ENCODE peak calls at places on chromosome 9, in eight cellular contexts. O is IMR-90; P is CD8-positive, alpha-beta T cell; X is CD14-positive monocyte; S is nephron progenitor cell; L is neural crest cell; Z is left ventricle myocardium inferior; W is coronary artery. A is an unnamed sample.

GRCh38 chr9:136710543-136710942 is 1.8 kb upstream of the DIPK1B start:
- DNase-seq in X (no peak), L (no peak), W (no peak), O (peak), Z (no peak), P (no peak), S (no peak), A (no peak)

GRCh38 chr9:137545123-137545522 is 5.1 kb downstream of the PNPLA7 start:
- DNase-seq in W (no peak), S (no peak), O (peak), L (no peak), X (no peak), Z (no peak), P (no peak), A (no peak)

GRCh38 chr9:35618854-35619799 is 914 bp upstream of the CD72 start:
- DNase-seq in W (no peak), S (no peak), X (peak), L (no peak), O (peak), P (peak), Z (no peak), A (no peak)

GRCh38 chr9:101409079-101409477 is 10.4 kb downstream of the ZNF189 start:
- DNase-seq in L (no peak), X (no peak), Z (no peak), P (no peak), W (no peak), O (peak), S (no peak), A (no peak)

GRCh38 chr9:112752334-112753110 is 2.0 kb downstream of the SNX30 start:
- DNase-seq in O (no peak), Z (no peak), S (no peak), L (no peak), P (no peak), W (no peak), X (no peak), A (no peak)

GRCh38 chr9:121975801-121976277 is 117.3 kb downstream of the TTLL11 start:
- DNase-seq in P (no peak), X (no peak), O (peak), S (no peak), W (no peak), L (no peak), Z (no peak), A (no peak)

GRCh38 chr9:78678901-78679300 is 382.0 kb downstream of the PSAT1 start:
- DNase-seq in O (no peak), X (no peak), L (no peak), S (no peak), W (no peak), P (no peak), Z (no peak), A (no peak)

GRCh38 chr9:18795947-18796705 is 236.9 kb downstream of the SAXO1 start:
- DNase-seq in O (peak), X (no peak), Z (no peak), W (no peak), L (no peak), P (no peak), S (no peak), A (no peak)

GRCh38 chr9:108813951-108814601 is 41.7 kb downstream of the ACTL7B start:
- DNase-seq in P (no peak), O (no peak), X (no peak), Z (no peak), L (no peak), S (no peak), W (no peak), A (no peak)

GRCh38 chr9:86732514-86732913 is 214.8 kb downstream of the GAS1 start:
- DNase-seq in X (no peak), S (no peak), Z (no peak), P (no peak), O (peak), L (no peak), W (no peak), A (no peak)

GRCh38 chr9:29625292-29625731 is 2052.0 kb upstream of the C9orf72 start:
- DNase-seq in Z (no peak), P (no peak), S (no peak), W (no peak), L (no peak), X (no peak), O (no peak), A (no peak)

GRCh38 chr9:78235296-78235770 is 542 bp upstream of the CEP78 start:
- DNase-seq in O (peak), Z (no peak), L (no peak), S (no peak), P (no peak), W (no peak), X (no peak), A (no peak)

GRCh38 chr9:129108083-129108804 is 2.3 kb downstream of the CRAT start:
- DNase-seq in P (no peak), X (no peak), W (no peak), O (no peak), Z (no peak), S (no peak), L (no peak), A (no peak)

GRCh38 chr9:2816476-2817141 is 27.3 kb downstream of the PUM3 start:
- DNase-seq in L (no peak), S (no peak), X (no peak), P (no peak), Z (no peak), O (peak), W (no peak), A (no peak)

GRCh38 chr9:126519660-126520425 is 93.9 kb upstream of the LMX1B start:
- DNase-seq in O (no peak), P (no peak), X (peak), S (no peak), L (no peak), W (no peak), Z (no peak), A (no peak)

GRCh38 chr9:133731876-133732321 is 6.3 kb downstream of the SARDH start:
- DNase-seq in S (peak), O (peak), X (no peak), P (no peak), L (no peak), W (peak), Z (no peak), A (peak)

GRCh38 chr9:91100878-91101450 is 260.8 kb downstream of the AUH start:
- DNase-seq in P (no peak), Z (peak), S (no peak), W (no peak), X (peak), L (no peak), O (peak), A (no peak)

GRCh38 chr9:33329117-33329563 is 38.8 kb downstream of the NFX1 start:
- DNase-seq in P (no peak), Z (no peak), X (no peak), W (peak), L (no peak), S (no peak), O (peak), A (no peak)

GRCh38 chr9:118059520-118060278 is 355.5 kb downstream of the TLR4 start:
- DNase-seq in P (no peak), L (peak), X (no peak), S (peak), O (no peak), W (no peak), Z (no peak), A (peak)

GRCh38 chr9:136539427-136540412 is 6.1 kb downstream of the NOTCH1 start:
- DNase-seq in O (no peak), W (peak), X (peak), P (peak), S (no peak), Z (peak), L (no peak), A (no peak)

GRCh38 chr9:114735732-114736131 is 53.7 kb upstream of the TEX48 start:
- DNase-seq in X (no peak), O (no peak), L (no peak), Z (no peak), S (no peak), W (no peak), P (no peak), A (no peak)

GRCh38 chr9:112348257-112348992 is 15.0 kb upstream of the PTBP3 start:
- DNase-seq in W (peak), X (peak), L (peak), O (peak), Z (peak), P (peak), S (peak), A (peak)

GRCh38 chr9:116450378-116451139 is 236.5 kb upstream of the TRIM32 start:
- DNase-seq in Z (no peak), L (no peak), X (no peak), O (peak), W (no peak), S (no peak), P (no peak), A (no peak)

GRCh38 chr9:124860582-124861341 is 995 bp downstream of the RPL35 start:
- DNase-seq in S (no peak), O (no peak), Z (no peak), L (no peak), W (no peak), X (no peak), P (no peak), A (no peak)

GRCh38 chr9:137456864-137457405 is 2.2 kb downstream of the NSMF start:
- DNase-seq in L (no peak), P (peak), S (no peak), O (no peak), W (no peak), X (peak), Z (no peak), A (no peak)

GRCh38 chr9:91843623-91844111 is 106.4 kb downstream of the ROR2 start:
- DNase-seq in L (no peak), P (no peak), Z (peak), X (no peak), S (peak), O (no peak), W (peak), A (no peak)

GRCh38 chr9:113502427-113503008 is 39.0 kb downstream of the RGS3 start:
- DNase-seq in P (no peak), X (no peak), O (no peak), S (no peak), Z (no peak), W (no peak), L (no peak), A (no peak)

GRCh38 chr9:3001311-3001710 is 157.4 kb upstream of the PUM3 start:
- DNase-seq in S (no peak), X (no peak), W (no peak), P (no peak), Z (no peak), O (no peak), L (no peak), A (no peak)

GRCh38 chr9:127204771-127205470 is 59.7 kb upstream of the GARNL3 start:
- DNase-seq in W (no peak), Z (peak), P (no peak), O (peak), L (no peak), S (no peak), X (no peak), A (no peak)

GRCh38 chr9:110156902-110157301 is 51.1 kb downstream of the C9orf152 start:
- DNase-seq in Z (no peak), S (no peak), W (no peak), L (no peak), X (no peak), P (peak), O (no peak), A (no peak)

GRCh38 chr9:115127191-115127817 is 9.3 kb upstream of the TNC start:
- DNase-seq in S (no peak), O (peak), X (no peak), Z (no peak), W (no peak), L (no peak), P (no peak), A (no peak)

GRCh38 chr9:124496075-124496893 is 10.9 kb downstream of the NR5A1 start:
- DNase-seq in S (peak), W (no peak), Z (no peak), O (no peak), P (no peak), L (no peak), X (no peak), A (no peak)

GRCh38 chr9:91820949-91821880 is 128.8 kb downstream of the ROR2 start:
- DNase-seq in W (no peak), L (no peak), Z (no peak), S (no peak), O (peak), X (no peak), P (no peak), A (no peak)

GRCh38 chr9:106682420-106682819 is 180.5 kb upstream of the ZNF462 start:
- DNase-seq in X (no peak), W (no peak), L (no peak), O (no peak), P (no peak), S (no peak), Z (no peak), A (no peak)

GRCh38 chr9:93575706-93576295 is 583 bp upstream of the PHF2 start:
- DNase-seq in Z (peak), L (no peak), W (peak), X (peak), S (peak), P (peak), O (peak), A (no peak)

GRCh38 chr9:116334581-116335150 is 181.1 kb downstream of the PAPPA start:
- DNase-seq in O (no peak), Z (no peak), X (no peak), L (peak), S (peak), P (no peak), W (no peak), A (no peak)

GRCh38 chr9:129626944-129627297 is 958 bp downstream of the NTMT1 start:
- DNase-seq in L (no peak), X (no peak), W (no peak), S (no peak), Z (no peak), P (no peak), O (peak), A (no peak)

DNA sequence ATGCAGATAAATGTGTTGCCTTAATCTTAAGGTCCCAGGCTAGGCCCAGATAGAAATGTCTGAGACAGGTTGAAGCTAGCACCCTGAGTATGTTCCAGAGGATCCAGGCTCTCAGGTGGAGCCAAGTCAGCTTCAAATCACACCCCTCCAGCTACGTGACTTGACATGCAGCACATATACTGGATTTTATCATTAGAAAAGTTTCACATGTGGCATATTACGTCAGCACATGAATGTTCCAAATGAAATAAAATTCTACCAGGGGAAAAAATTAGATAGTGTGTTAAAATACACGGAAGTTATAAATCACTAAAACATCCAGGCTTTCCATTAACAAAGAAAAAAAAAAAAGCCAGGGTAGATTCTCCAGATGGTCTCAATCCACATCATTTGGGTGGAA is 251.7 kb downstream of the MPDZ start:
- DNase-seq in O (no peak), X (no peak), Z (no peak), P (no peak), S (no peak), W (no peak), L (no peak), A (no peak)
- TF ChIP-seq CTCF in O (no peak), X (no peak), Z (no peak), P (no peak), S (no peak), W (no peak), L (no peak), A (no peak)

DNA sequence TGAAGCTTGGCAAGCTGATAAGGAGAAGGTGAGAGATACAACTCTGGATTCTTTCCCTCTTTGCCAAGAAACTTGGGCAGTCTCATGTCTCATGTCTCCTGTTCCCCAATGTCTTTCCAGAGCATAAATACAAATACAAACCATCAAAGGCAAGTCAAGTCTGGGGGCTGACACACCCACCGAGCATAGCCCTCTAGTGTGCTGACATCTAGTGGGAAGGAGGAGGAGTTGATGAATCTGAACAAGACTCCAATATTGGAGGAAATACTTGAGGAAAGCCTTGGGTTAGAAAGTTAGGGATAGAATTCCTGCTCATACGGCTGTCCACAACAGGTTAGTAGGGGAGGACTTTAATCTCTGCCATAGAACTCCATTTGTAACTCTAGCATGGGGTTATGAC is 8.6 kb downstream of the MLANA start:
- DNase-seq in S (no peak), L (no peak), Z (no peak), O (no peak), W (no peak), X (no peak), P (no peak), A (no peak)
- TF ChIP-seq CTCF in S (no peak), L (no peak), Z (no peak), O (no peak), W (no peak), X (no peak), P (no peak), A (no peak)

DNA sequence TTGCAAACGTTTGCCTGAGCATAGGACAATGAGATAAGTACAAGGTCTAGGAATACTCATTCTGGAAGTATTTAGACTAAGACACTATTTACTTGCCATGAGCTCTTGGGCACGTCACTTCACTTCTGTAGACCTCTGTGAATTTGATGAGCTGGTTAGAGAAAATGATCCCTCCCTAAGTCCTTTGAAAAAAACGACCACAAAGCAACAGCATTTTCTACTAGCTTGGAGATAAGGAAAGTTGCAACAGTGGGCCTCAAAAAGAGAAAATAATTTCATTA is 1.9 kb downstream of the LURAP1L start:
- DNase-seq in P (no peak), O (peak), L (no peak), Z (no peak), S (no peak), W (no peak), X (no peak), A (no peak)
- TF ChIP-seq CTCF in P (no peak), O (no peak), L (no peak), Z (no peak), S (no peak), W (no peak), X (no peak), A (no peak)

DNA sequence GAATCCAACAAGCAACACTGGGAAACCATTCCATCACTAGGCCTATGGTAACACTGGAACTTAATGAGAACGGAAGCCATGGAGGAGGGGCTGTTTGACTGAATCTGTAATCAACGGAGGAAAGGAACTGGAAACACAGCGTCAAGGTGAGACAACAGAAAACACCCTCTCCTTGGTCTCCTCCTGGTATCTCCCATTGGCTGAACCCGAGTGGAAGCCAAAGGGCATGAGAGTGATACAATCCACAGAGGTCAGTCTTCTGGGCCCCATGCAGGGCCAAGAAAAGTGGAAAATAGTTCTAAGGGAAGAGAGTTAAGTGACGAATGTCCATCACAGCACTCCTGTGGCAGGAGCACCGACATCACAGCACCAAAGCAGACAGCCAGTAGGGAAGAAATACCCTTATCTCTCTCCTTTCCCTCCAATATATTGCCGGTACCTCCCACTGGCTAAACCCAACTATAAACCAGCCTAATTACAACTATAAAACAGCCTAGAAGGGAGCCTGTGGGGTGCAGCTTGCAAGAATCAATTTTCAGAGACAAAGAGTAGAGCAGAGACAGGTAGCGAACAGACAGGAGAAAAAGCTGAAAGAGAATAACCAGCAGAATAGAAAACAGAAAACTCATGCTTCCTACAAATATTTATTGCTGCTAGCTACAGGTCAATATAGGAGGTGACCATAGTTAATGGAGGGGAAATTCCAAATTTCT is 107.4 kb upstream of the IFNE start:
- DNase-seq in L (no peak), O (no peak), W (no peak), S (no peak), X (no peak), Z (no peak), P (no peak), A (no peak)
- TF ChIP-seq CTCF in L (no peak), O (no peak), W (no peak), S (no peak), X (no peak), Z (no peak), P (no peak), A (no peak)